ENCODE peak calls at places on chromosomes 12 and 14, in four cellular contexts. V is K562, E is HepG2, S is H1. P is an unnamed sample.

GRCh38 chr12:52186135-52186840 is 5.5 kb downstream of the KRT80 start:
- DNase-seq in E (peak), S (no peak), V (no peak), P (no peak)

GRCh38 chr14:49907186-49907585 is 14.3 kb downstream of the ARF6 start:
- DNase-seq in S (no peak), E (no peak), V (no peak), P (no peak)

GRCh38 chr12:3673960-3674708 is 78.8 kb downstream of the CRACR2A start:
- DNase-seq in E (no peak), V (no peak), S (no peak), P (no peak)

GRCh38 chr14:36271222-36271621 is 49.2 kb downstream of the MBIP start:
- DNase-seq in S (no peak), E (no peak), V (no peak), P (no peak)

GRCh38 chr14:104967414-104968152 is 10.6 kb downstream of the AHNAK2 start:
- DNase-seq in V (no peak), E (no peak), S (peak), P (no peak)

GRCh38 chr14:96501746-96502620 is at the start of gene PAPOLA:
- DNase-seq in V (peak), S (peak), E (peak), P (peak)

GRCh38 chr12:132130690-132131089 is 13.4 kb downstream of the DDX51 start:
- DNase-seq in E (no peak), V (no peak), S (no peak), P (no peak)

GRCh38 chr12:52343550-52343949 is 22.4 kb upstream of the KRT83 start:
- DNase-seq in V (no peak), E (no peak), S (no peak), P (no peak)

GRCh38 chr12:113162102-113163029 is 12.8 kb downstream of the CFAP73 start:
- DNase-seq in E (no peak), S (no peak), V (peak), P (no peak)

GRCh38 chr12:54306925-54307731 is 6.3 kb upstream of the NFE2 start:
- DNase-seq in E (peak), V (peak), S (no peak), P (no peak)

GRCh38 chr14:97380539-97380941 is 583.4 kb downstream of the VRK1 start:
- DNase-seq in S (no peak), V (no peak), E (no peak), P (no peak)

GRCh38 chr12:15797818-15798217 is 8.6 kb upstream of the EPS8 start:
- DNase-seq in V (no peak), E (peak), S (no peak), P (no peak)

GRCh38 chr12:4216542-4216927 is 57.0 kb upstream of the CCND2 start:
- DNase-seq in E (no peak), V (no peak), S (no peak), P (no peak)

GRCh38 chr14:25049559-25050493 is at the start of gene STXBP6:
- DNase-seq in E (peak), S (peak), V (no peak), P (no peak)

DNA sequence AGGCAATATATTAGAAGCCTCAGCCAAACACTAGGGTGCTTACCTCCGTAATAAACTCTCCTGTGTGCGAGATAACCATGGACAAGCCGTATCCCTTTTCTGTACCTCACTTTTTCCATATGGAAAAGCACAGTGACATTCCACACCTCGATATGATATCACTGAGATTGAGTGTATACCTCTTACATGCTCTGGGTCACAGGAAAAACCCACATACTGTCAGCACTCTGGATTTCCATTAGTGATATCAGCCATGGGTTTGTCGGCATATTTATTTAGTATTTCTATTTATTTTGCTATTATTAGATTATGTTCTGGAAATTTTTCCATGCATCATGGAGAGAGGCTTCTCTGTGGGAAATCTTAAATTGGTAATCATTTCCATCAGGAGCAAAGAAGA is 28.0 kb upstream of the DAAM1 start:
- DNase-seq in S (no peak), V (no peak), E (no peak), P (no peak)
- TF ChIP-seq BRCA1 in S (no peak), V (no peak), E (no peak), P (no peak)

DNA sequence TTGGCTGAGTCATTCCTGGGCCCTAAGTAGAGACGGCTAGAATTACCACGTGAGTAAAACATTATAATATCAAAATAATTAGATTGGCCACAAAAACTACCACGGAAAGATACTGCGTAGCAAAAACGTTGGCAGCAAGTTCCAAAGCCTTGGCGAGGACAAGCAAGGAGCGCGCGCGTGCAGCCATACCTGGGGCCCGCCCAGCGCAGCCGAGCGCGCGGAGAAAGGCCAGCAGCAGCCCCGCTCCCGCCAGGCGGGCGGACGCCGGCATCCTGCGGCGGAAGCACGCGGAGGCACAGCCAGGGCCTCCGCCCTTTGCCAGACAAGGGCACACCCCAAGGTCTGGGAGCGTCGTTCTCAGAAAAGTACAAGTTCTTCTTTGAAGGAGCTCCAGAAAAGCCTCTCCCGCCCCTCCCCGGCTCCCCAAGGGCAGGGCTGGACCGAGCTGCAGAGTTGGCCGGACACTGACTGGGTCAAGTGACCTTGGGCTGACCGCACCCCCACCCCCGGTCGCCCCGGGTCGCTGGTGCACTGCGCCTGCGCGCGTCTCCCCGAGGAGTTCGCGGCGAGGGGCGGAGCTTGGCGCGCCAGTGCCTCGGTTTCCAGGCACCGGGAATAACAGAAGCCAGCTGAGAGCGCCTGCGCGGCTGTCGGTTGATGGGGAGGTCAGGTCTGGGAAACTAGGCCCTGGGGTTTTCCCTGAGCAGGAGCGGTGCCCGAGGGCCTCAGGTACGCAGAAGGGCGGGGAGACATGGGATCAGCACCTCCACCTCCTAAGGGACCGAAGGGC is at the start of gene ZC2HC1C:
- DNase-seq in V (peak), E (peak), S (peak), P (no peak)
- TF ChIP-seq EP300 in V (peak), E (no peak), S (peak), P (no peak)

DNA sequence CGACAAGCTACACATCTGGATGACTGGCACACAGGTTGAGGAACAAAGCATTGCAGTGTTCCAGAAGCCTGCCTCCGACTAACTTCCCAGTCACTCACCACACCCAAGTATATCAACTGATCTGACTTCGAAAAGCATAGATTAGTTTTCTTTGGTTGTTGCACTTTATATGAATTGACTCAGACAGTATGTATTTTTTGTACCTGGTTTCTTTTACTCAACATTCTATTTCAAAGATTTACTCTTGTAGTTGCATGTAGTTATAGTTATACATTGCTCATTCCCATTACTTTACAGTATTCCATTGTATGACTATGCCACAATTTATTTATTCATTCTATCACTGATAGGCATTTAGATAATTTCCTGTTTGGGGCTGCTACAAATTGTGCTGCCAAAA is 17.9 kb downstream of the PLCZ1 start:
- DNase-seq in V (no peak), E (no peak), S (no peak), P (no peak)
- TF ChIP-seq BRCA1 in V (no peak), E (no peak), S (no peak), P (no peak)

DNA sequence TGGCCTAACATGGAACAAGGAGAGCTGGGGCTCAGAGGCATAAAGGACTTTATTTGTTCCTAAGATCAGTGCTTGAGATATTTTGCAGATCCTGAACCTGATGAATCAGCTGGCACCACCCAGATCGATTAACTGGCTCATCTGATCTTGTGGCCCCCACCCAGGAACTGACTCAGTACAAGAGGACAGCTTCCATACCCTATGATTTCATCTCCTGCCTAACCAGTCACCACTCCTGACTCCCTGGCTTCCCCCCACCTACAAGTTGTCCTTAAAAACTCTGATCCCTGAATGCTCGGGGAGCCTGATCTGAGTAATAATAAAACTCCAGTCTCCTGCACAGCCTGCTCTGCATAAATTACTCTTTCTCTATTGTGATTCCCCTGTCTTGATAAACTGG is 5.1 kb downstream of the C12orf56 start:
- DNase-seq in S (no peak), V (no peak), E (no peak), P (no peak)
- TF ChIP-seq EP300 in S (no peak), V (no peak), E (no peak), P (no peak)

DNA sequence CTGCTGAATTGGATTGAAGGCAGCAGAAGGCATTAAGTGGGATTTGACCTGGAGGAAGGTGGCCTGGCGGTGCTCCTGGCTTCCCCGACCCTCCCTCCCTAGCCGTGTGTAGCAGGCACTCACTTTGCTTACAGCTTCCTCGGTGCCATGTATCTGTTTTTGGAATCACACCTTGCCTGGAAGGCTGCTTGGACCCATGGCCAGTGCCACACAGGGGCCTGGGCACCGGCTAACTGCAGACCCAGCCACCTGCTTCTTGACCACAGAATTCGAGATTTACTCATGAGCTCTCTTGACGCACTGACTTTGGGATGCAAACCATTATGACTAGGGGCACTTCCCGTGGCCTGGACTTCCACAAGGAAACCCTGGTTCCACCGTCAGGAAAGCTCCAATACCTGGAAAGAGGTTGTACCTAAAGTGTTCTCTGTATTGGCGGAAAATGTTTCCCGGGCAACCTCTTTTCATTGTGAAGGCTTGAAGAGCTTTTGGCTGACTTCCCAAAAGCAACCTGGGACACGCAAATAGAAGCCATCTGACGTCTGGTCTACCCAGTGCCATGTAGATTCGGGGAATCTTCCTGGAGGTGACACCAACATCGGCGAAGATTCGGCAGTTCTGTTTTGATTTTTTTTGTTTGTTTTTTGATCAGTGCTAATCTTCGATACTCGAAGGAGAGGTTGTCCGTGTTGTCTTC is 125.6 kb upstream of the RTL1 start:
- DNase-seq in V (no peak), E (no peak), S (no peak), P (no peak)
- TF ChIP-seq BRCA1 in V (no peak), E (no peak), S (no peak), P (no peak)

GRCh38 chr12:87376722-87377121 is 652.5 kb downstream of the C12orf50 start:
- DNase-seq in E (no peak), V (no peak), S (no peak), P (no peak)
- TF ChIP-seq EP300 in E (no peak), V (no peak), S (no peak), P (no peak)

P was measured in GM12878.